ENCODE peak calls at places on chromosome 17, in ten cellular contexts. F, A, N, L, J, X, B, C, Y and V are unnamed samples.

GRCh38 chr17:27940503-27940902 is 47.3 kb upstream of the LYRM9 start:
- DNase-seq in F (no peak), A (no peak), N (no peak), L (no peak), J (no peak), X (no peak), B (no peak), C (no peak), Y (no peak), V (no peak)

GRCh38 chr17:83079340-83079747 is at the start of gene METRNL:
- DNase-seq in F (peak), A (peak), N (peak), L (peak), J (peak), X (no peak), B (no peak), C (no peak), Y (no peak), V (peak)

GRCh38 chr17:9905902-9906301 is 831 bp upstream of the RCVRN start:
- DNase-seq in F (peak), A (peak), N (peak), L (no peak), J (no peak), X (no peak), B (no peak), C (no peak), Y (peak), V (peak)

GRCh38 chr17:14464741-14465140 is 163.9 kb downstream of the HS3ST3B1 start:
- DNase-seq in F (no peak), A (no peak), N (no peak), L (no peak), J (no peak), X (no peak), B (peak), C (no peak), Y (no peak), V (no peak)

GRCh38 chr17:60369727-60370126 is 22.2 kb downstream of the USP32 start:
- DNase-seq in F (no peak), A (no peak), N (no peak), L (no peak), J (no peak), X (no peak), B (no peak), C (no peak), Y (no peak), V (no peak)

GRCh38 chr17:82839617-82840292 is at the start of gene ZNF750:
- DNase-seq in F (no peak), A (no peak), N (no peak), L (no peak), J (no peak), X (no peak), B (no peak), C (no peak), Y (no peak), V (no peak)

GRCh38 chr17:40474419-40475002 is 26.9 kb downstream of the TNS4 start:
- DNase-seq in F (no peak), A (no peak), N (no peak), L (no peak), J (no peak), X (no peak), B (no peak), C (no peak), Y (no peak), V (peak)

GRCh38 chr17:42574463-42574862 is 3.1 kb downstream of the PSMC3IP start:
- DNase-seq in F (no peak), A (no peak), N (no peak), L (no peak), J (no peak), X (no peak), B (no peak), C (no peak), Y (no peak), V (no peak)

GRCh38 chr17:57916925-57917858 is 38.0 kb downstream of the CUEDC1 start:
- DNase-seq in F (no peak), A (no peak), N (peak), L (no peak), J (no peak), X (no peak), B (no peak), C (no peak), Y (no peak), V (peak)

GRCh38 chr17:4354862-4355514 is 11.5 kb downstream of the UBE2G1 start:
- DNase-seq in F (no peak), A (no peak), N (no peak), L (no peak), J (no peak), X (no peak), B (no peak), C (no peak), Y (no peak), V (no peak)

GRCh38 chr17:53749178-53749577 is 73.5 kb upstream of the KIF2B start:
- DNase-seq in F (no peak), A (peak), N (no peak), L (no peak), J (no peak), X (no peak), B (no peak), C (no peak), Y (no peak), V (no peak)

GRCh38 chr17:20092292-20092867 is 83.2 kb downstream of the SPECC1 start:
- DNase-seq in F (no peak), A (no peak), N (no peak), L (no peak), J (no peak), X (no peak), B (no peak), C (no peak), Y (no peak), V (no peak)

GRCh38 chr17:3659541-3660111 is 8.8 kb downstream of the TAX1BP3 start:
- DNase-seq in F (peak), A (no peak), N (peak), L (peak), J (peak), X (no peak), B (peak), C (no peak), Y (no peak), V (peak)

GRCh38 chr17:77825621-77826020 is 132.9 kb upstream of the TNRC6C start:
- DNase-seq in F (no peak), A (no peak), N (no peak), L (no peak), J (no peak), X (no peak), B (no peak), C (no peak), Y (no peak), V (no peak)

GRCh38 chr17:61809816-61810392 is 53.4 kb downstream of the BRIP1 start:
- DNase-seq in F (no peak), A (no peak), N (no peak), L (no peak), J (no peak), X (no peak), B (peak), C (no peak), Y (no peak), V (no peak)

GRCh38 chr17:7755095-7755890 is 37.7 kb downstream of the DNAH2 start:
- DNase-seq in F (no peak), A (no peak), N (no peak), L (peak), J (peak), X (no peak), B (no peak), C (no peak), Y (no peak), V (no peak)